ENCODE peak calls at places on chromosome 7, in eight cellular contexts. One of them, this sample, is unnamed. For H3K4me1 and H3K9me3, the result is how much of the 10 kb centered on the place peaks cover.

GRCh38 chr7:83655951-83656556 is 7.1 kb upstream of the SEMA3E start:
- DNase-seq in testis: peak
- DNase-seq in uterus: no peak
- DNase-seq in endodermal cell: peak
- DNase-seq in astrocyte: peak
- DNase-seq in HCT116: peak
- DNase-seq in fibroblast of lung: peak
- DNase-seq in CD8-positive, alpha-beta T cell: no peak
- DNase-seq in this sample: peak

GRCh38 chr7:130960208-130960988 is 226.4 kb upstream of the KLF14 start:
- DNase-seq in testis: no peak
- DNase-seq in uterus: no peak
- DNase-seq in endodermal cell: no peak
- DNase-seq in astrocyte: peak
- DNase-seq in HCT116: peak
- DNase-seq in fibroblast of lung: peak
- DNase-seq in CD8-positive, alpha-beta T cell: no peak
- DNase-seq in this sample: no peak

GRCh38 chr7:34108150-34108549 is 202.8 kb downstream of the BMPER start:
- DNase-seq in testis: no peak
- DNase-seq in uterus: no peak
- DNase-seq in endodermal cell: no peak
- DNase-seq in astrocyte: peak
- DNase-seq in HCT116: no peak
- DNase-seq in fibroblast of lung: peak
- DNase-seq in CD8-positive, alpha-beta T cell: no peak
- DNase-seq in this sample: no peak

GRCh38 chr7:97004237-97004930 is 969 bp upstream of the DLX6 start:
- DNase-seq in testis: no peak
- DNase-seq in uterus: no peak
- DNase-seq in endodermal cell: no peak
- DNase-seq in astrocyte: no peak
- DNase-seq in HCT116: no peak
- DNase-seq in fibroblast of lung: no peak
- DNase-seq in CD8-positive, alpha-beta T cell: no peak
- DNase-seq in this sample: no peak

GRCh38 chr7:16650266-16650665 is 4.3 kb downstream of the BZW2 start:
- DNase-seq in testis: no peak
- DNase-seq in uterus: no peak
- DNase-seq in endodermal cell: no peak
- DNase-seq in astrocyte: no peak
- DNase-seq in HCT116: no peak
- DNase-seq in fibroblast of lung: no peak
- DNase-seq in CD8-positive, alpha-beta T cell: no peak
- DNase-seq in this sample: no peak

GRCh38 chr7:34165927-34166550 is 260.7 kb downstream of the BMPER start:
- DNase-seq in testis: no peak
- DNase-seq in uterus: no peak
- DNase-seq in endodermal cell: no peak
- DNase-seq in astrocyte: peak
- DNase-seq in HCT116: peak
- DNase-seq in fibroblast of lung: peak
- DNase-seq in CD8-positive, alpha-beta T cell: no peak
- DNase-seq in this sample: no peak

GRCh38 chr7:93558705-93559614 is 15.6 kb downstream of the CALCR start:
- DNase-seq in testis: no peak
- DNase-seq in uterus: no peak
- DNase-seq in endodermal cell: peak
- DNase-seq in astrocyte: peak
- DNase-seq in HCT116: no peak
- DNase-seq in fibroblast of lung: peak
- DNase-seq in CD8-positive, alpha-beta T cell: no peak
- DNase-seq in this sample: no peak

GRCh38 chr7:107125475-107125874 is 43.3 kb upstream of the HBP1 start:
- DNase-seq in testis: no peak
- DNase-seq in uterus: no peak
- DNase-seq in endodermal cell: no peak
- DNase-seq in astrocyte: no peak
- DNase-seq in HCT116: no peak
- DNase-seq in fibroblast of lung: no peak
- DNase-seq in CD8-positive, alpha-beta T cell: no peak
- DNase-seq in this sample: no peak

GRCh38 chr7:131106681-131107342 is 220.9 kb upstream of the MKLN1 start:
- DNase-seq in testis: peak
- DNase-seq in uterus: peak
- DNase-seq in endodermal cell: peak
- DNase-seq in astrocyte: no peak
- DNase-seq in HCT116: no peak
- DNase-seq in fibroblast of lung: peak
- DNase-seq in CD8-positive, alpha-beta T cell: peak
- DNase-seq in this sample: peak

GRCh38 chr7:149707448-149707886 is 65.9 kb downstream of the ZNF467 start:
- DNase-seq in testis: peak
- DNase-seq in uterus: no peak
- DNase-seq in endodermal cell: peak
- DNase-seq in astrocyte: no peak
- DNase-seq in HCT116: no peak
- DNase-seq in fibroblast of lung: no peak
- DNase-seq in CD8-positive, alpha-beta T cell: no peak
- DNase-seq in this sample: no peak

GRCh38 chr7:47949703-47950102 is 1.4 kb upstream of the PKD1L1 start:
- DNase-seq in testis: no peak
- DNase-seq in uterus: no peak
- DNase-seq in endodermal cell: no peak
- DNase-seq in astrocyte: no peak
- DNase-seq in HCT116: no peak
- DNase-seq in fibroblast of lung: no peak
- DNase-seq in CD8-positive, alpha-beta T cell: no peak
- DNase-seq in this sample: no peak

GRCh38 chr7:92135100-92135429 is 788 bp upstream of the CYP51A1 start:
- DNase-seq in testis: peak
- DNase-seq in uterus: peak
- DNase-seq in endodermal cell: no peak
- DNase-seq in astrocyte: peak
- DNase-seq in HCT116: no peak
- DNase-seq in fibroblast of lung: peak
- DNase-seq in CD8-positive, alpha-beta T cell: no peak
- DNase-seq in this sample: no peak

GRCh38 chr7:93992423-93993110 is 11.6 kb downstream of the BET1 start:
- DNase-seq in testis: no peak
- DNase-seq in uterus: no peak
- DNase-seq in endodermal cell: no peak
- DNase-seq in astrocyte: no peak
- DNase-seq in HCT116: no peak
- DNase-seq in fibroblast of lung: no peak
- DNase-seq in CD8-positive, alpha-beta T cell: no peak
- DNase-seq in this sample: no peak

GRCh38 chr7:150402671-150403321 is 23.7 kb downstream of the ZNF775 start:
- DNase-seq in testis: no peak
- DNase-seq in uterus: no peak
- DNase-seq in endodermal cell: peak
- DNase-seq in astrocyte: no peak
- DNase-seq in HCT116: no peak
- DNase-seq in fibroblast of lung: no peak
- DNase-seq in CD8-positive, alpha-beta T cell: no peak
- DNase-seq in this sample: no peak

GRCh38 chr7:68783671-68784070 is 814.6 kb upstream of the AUTS2 start:
- DNase-seq in testis: no peak
- DNase-seq in uterus: no peak
- DNase-seq in endodermal cell: no peak
- DNase-seq in astrocyte: peak
- DNase-seq in HCT116: no peak
- DNase-seq in fibroblast of lung: peak
- DNase-seq in CD8-positive, alpha-beta T cell: no peak
- DNase-seq in this sample: no peak

GRCh38 chr7:6438427-6438826 is 9.3 kb downstream of the DAGLB start:
- DNase-seq in testis: no peak
- DNase-seq in uterus: no peak
- DNase-seq in endodermal cell: no peak
- DNase-seq in astrocyte: no peak
- DNase-seq in HCT116: no peak
- DNase-seq in fibroblast of lung: no peak
- DNase-seq in CD8-positive, alpha-beta T cell: no peak
- DNase-seq in this sample: no peak

GRCh38 chr7:46414946-46415345 is 493.9 kb upstream of the IGFBP3 start:
- DNase-seq in testis: no peak
- DNase-seq in uterus: no peak
- DNase-seq in endodermal cell: no peak
- DNase-seq in astrocyte: peak
- DNase-seq in HCT116: no peak
- DNase-seq in fibroblast of lung: peak
- DNase-seq in CD8-positive, alpha-beta T cell: no peak
- DNase-seq in this sample: no peak

GRCh38 chr7:47712416-47712815 is 130.5 kb upstream of the TNS3 start:
- DNase-seq in testis: no peak
- DNase-seq in uterus: no peak
- DNase-seq in endodermal cell: no peak
- DNase-seq in astrocyte: no peak
- DNase-seq in HCT116: no peak
- DNase-seq in fibroblast of lung: no peak
- DNase-seq in CD8-positive, alpha-beta T cell: no peak
- DNase-seq in this sample: no peak

GRCh38 chr7:929311-929711 is 25.2 kb downstream of the ADAP1 start:
- DNase-seq in testis: no peak
- DNase-seq in uterus: no peak
- DNase-seq in endodermal cell: no peak
- DNase-seq in astrocyte: no peak
- DNase-seq in HCT116: no peak
- DNase-seq in fibroblast of lung: no peak
- DNase-seq in CD8-positive, alpha-beta T cell: no peak
- DNase-seq in this sample: no peak

GRCh38 chr7:127751062-127751722 is 99.2 kb downstream of the SND1 start:
- DNase-seq in testis: no peak
- DNase-seq in uterus: no peak
- DNase-seq in endodermal cell: no peak
- DNase-seq in astrocyte: peak
- DNase-seq in HCT116: no peak
- DNase-seq in fibroblast of lung: peak
- DNase-seq in CD8-positive, alpha-beta T cell: no peak
- DNase-seq in this sample: no peak

GRCh38 chr7:107690084-107690483 is 29.5 kb downstream of the SLC26A4 start:
- DNase-seq in testis: no peak
- DNase-seq in uterus: no peak
- DNase-seq in endodermal cell: peak
- DNase-seq in astrocyte: no peak
- DNase-seq in HCT116: no peak
- DNase-seq in fibroblast of lung: no peak
- DNase-seq in CD8-positive, alpha-beta T cell: no peak
- DNase-seq in this sample: no peak

GRCh38 chr7:90777075-90777864 is 181.1 kb downstream of the CDK14 start:
- DNase-seq in testis: peak
- DNase-seq in uterus: peak
- DNase-seq in endodermal cell: no peak
- DNase-seq in astrocyte: no peak
- DNase-seq in HCT116: no peak
- DNase-seq in fibroblast of lung: no peak
- DNase-seq in CD8-positive, alpha-beta T cell: no peak
- DNase-seq in this sample: no peak

GRCh38 chr7:138842111-138842510 is 44.1 kb upstream of the ATP6V0A4 start:
- DNase-seq in testis: no peak
- DNase-seq in uterus: no peak
- DNase-seq in endodermal cell: peak
- DNase-seq in astrocyte: peak
- DNase-seq in HCT116: no peak
- DNase-seq in fibroblast of lung: peak
- DNase-seq in CD8-positive, alpha-beta T cell: no peak
- DNase-seq in this sample: no peak

GRCh38 chr7:30616318-30616717 is 21.6 kb downstream of the GARS1 start:
- DNase-seq in testis: no peak
- DNase-seq in uterus: no peak
- DNase-seq in endodermal cell: no peak
- DNase-seq in astrocyte: no peak
- DNase-seq in HCT116: no peak
- DNase-seq in fibroblast of lung: peak
- DNase-seq in CD8-positive, alpha-beta T cell: no peak
- DNase-seq in this sample: no peak

GRCh38 chr7:70669859-70670258 is 462.1 kb upstream of the GALNT17 start:
- DNase-seq in testis: no peak
- DNase-seq in uterus: no peak
- DNase-seq in endodermal cell: no peak
- DNase-seq in astrocyte: no peak
- DNase-seq in HCT116: no peak
- DNase-seq in fibroblast of lung: no peak
- DNase-seq in CD8-positive, alpha-beta T cell: no peak
- DNase-seq in this sample: no peak

GRCh38 chr7:100546868-100547800 is 8.1 kb downstream of the AGFG2 start:
- DNase-seq in testis: no peak
- DNase-seq in uterus: no peak
- DNase-seq in endodermal cell: no peak
- DNase-seq in astrocyte: no peak
- DNase-seq in HCT116: no peak
- DNase-seq in fibroblast of lung: peak
- DNase-seq in CD8-positive, alpha-beta T cell: no peak
- DNase-seq in this sample: no peak
- H3K4me1 ChIP-seq in testis: half or more
- H3K4me1 ChIP-seq in uterus: under half
- H3K4me1 ChIP-seq in endodermal cell: under half
- H3K4me1 ChIP-seq in astrocyte: under half
- H3K4me1 ChIP-seq in HCT116: half or more
- H3K4me1 ChIP-seq in fibroblast of lung: under half
- H3K4me1 ChIP-seq in CD8-positive, alpha-beta T cell: half or more
- H3K4me1 ChIP-seq in this sample: under half

DNA sequence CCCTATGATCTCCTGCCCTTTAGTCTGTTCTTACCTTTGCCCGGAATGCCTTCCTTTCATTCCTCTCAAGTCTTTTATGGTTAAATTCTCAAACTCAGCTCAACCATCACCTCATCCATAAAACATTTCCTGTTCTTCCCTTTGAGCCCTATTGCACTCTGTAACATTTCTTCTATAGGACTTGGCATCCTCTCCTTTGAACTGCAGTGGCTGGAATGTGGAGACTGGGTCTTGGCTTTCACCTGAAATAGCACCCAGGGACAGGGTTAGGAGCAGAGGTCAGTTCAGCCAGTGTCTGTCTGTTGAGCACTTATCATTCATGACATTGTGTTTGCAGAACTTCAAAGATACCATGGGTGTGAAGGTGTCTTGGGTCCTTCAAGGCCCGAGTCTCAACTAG is 7.2 kb downstream of the NFE2L3 start:
- DNase-seq in testis: no peak
- DNase-seq in uterus: no peak
- DNase-seq in endodermal cell: no peak
- DNase-seq in astrocyte: peak
- DNase-seq in HCT116: no peak
- DNase-seq in fibroblast of lung: peak
- DNase-seq in CD8-positive, alpha-beta T cell: no peak
- DNase-seq in this sample: no peak
- H3K4me3 ChIP-seq in testis: no peak
- H3K4me3 ChIP-seq in uterus: no peak
- H3K4me3 ChIP-seq in endodermal cell: no peak
- H3K4me3 ChIP-seq in astrocyte: no peak
- H3K4me3 ChIP-seq in HCT116: no peak
- H3K4me3 ChIP-seq in fibroblast of lung: no peak
- H3K4me3 ChIP-seq in CD8-positive, alpha-beta T cell: no peak
- H3K4me3 ChIP-seq in this sample: no peak

GRCh38 chr7:151674161-151674920 is 154.6 kb upstream of the RHEB start:
- DNase-seq in testis: no peak
- DNase-seq in uterus: no peak
- DNase-seq in endodermal cell: no peak
- DNase-seq in astrocyte: no peak
- DNase-seq in HCT116: no peak
- DNase-seq in fibroblast of lung: no peak
- DNase-seq in CD8-positive, alpha-beta T cell: no peak
- DNase-seq in this sample: no peak
- H3K9me3 ChIP-seq in testis: under half
- H3K9me3 ChIP-seq in uterus: under half
- H3K9me3 ChIP-seq in endodermal cell: under half
- H3K9me3 ChIP-seq in astrocyte: under half
- H3K9me3 ChIP-seq in HCT116: under half
- H3K9me3 ChIP-seq in fibroblast of lung: under half
- H3K9me3 ChIP-seq in CD8-positive, alpha-beta T cell: under half
- H3K9me3 ChIP-seq in this sample: under half

GRCh38 chr7:116224492-116225098 is 14.3 kb downstream of the TES start:
- DNase-seq in testis: no peak
- DNase-seq in uterus: no peak
- DNase-seq in endodermal cell: no peak
- DNase-seq in astrocyte: no peak
- DNase-seq in HCT116: no peak
- DNase-seq in fibroblast of lung: no peak
- DNase-seq in CD8-positive, alpha-beta T cell: no peak
- DNase-seq in this sample: no peak
- H3K4me1 ChIP-seq in testis: under half
- H3K4me1 ChIP-seq in uterus: under half
- H3K4me1 ChIP-seq in endodermal cell: under half
- H3K4me1 ChIP-seq in astrocyte: under half
- H3K4me1 ChIP-seq in HCT116: half or more
- H3K4me1 ChIP-seq in fibroblast of lung: under half
- H3K4me1 ChIP-seq in CD8-positive, alpha-beta T cell: half or more
- H3K4me1 ChIP-seq in this sample: under half